ENCODE peak calls at places on chromosomes 2 and 18, in eight cellular contexts. P, F, K, H, T, Y, E and V are unnamed samples.

GRCh38 chr2:55901322-55901721 is 22.3 kb downstream of the EFEMP1 start:
- DNase-seq in P (no peak), F (no peak), K (peak), H (peak), T (no peak), Y (peak), E (no peak), V (no peak)

GRCh38 chr2:142112648-142113278 is 18.1 kb downstream of the LRP1B start:
- DNase-seq in P (no peak), F (no peak), K (peak), H (peak), T (no peak), Y (peak), E (no peak), V (no peak)

GRCh38 chr2:74886251-74886650 is 52.3 kb downstream of the HK2 start:
- DNase-seq in P (no peak), F (no peak), K (no peak), H (no peak), T (no peak), Y (no peak), E (no peak), V (no peak)

GRCh38 chr2:107412981-107413380 is 413.7 kb upstream of the RGPD4 start:
- DNase-seq in P (no peak), F (no peak), K (peak), H (peak), T (no peak), Y (peak), E (no peak), V (no peak)

GRCh38 chr2:8030694-8031303 is 651.1 kb upstream of the ID2 start:
- DNase-seq in P (no peak), F (no peak), K (no peak), H (no peak), T (peak), Y (no peak), E (no peak), V (no peak)

GRCh38 chr2:66171530-66171929 is 263.4 kb upstream of the MEIS1 start:
- DNase-seq in P (no peak), F (no peak), K (no peak), H (no peak), T (no peak), Y (no peak), E (no peak), V (no peak)

GRCh38 chr2:97870396-97870843 is 125.3 kb downstream of the TMEM131 start:
- DNase-seq in P (peak), F (peak), K (peak), H (peak), T (peak), Y (peak), E (peak), V (peak)

GRCh38 chr2:123532999-123533398 is 492.1 kb upstream of the CNTNAP5 start:
- DNase-seq in P (no peak), F (no peak), K (no peak), H (no peak), T (no peak), Y (no peak), E (no peak), V (no peak)

GRCh38 chr2:209526541-209526940 is 102.7 kb downstream of the MAP2 start:
- DNase-seq in P (no peak), F (no peak), K (peak), H (peak), T (no peak), Y (peak), E (no peak), V (no peak)

GRCh38 chr2:70822843-70823629 is 2.6 kb upstream of the CLEC4F start:
- DNase-seq in P (no peak), F (no peak), K (no peak), H (no peak), T (no peak), Y (no peak), E (no peak), V (no peak)

GRCh38 chr2:239279508-239280295 is 121.1 kb downstream of the HDAC4 start:
- DNase-seq in P (no peak), F (no peak), K (no peak), H (no peak), T (no peak), Y (no peak), E (no peak), V (no peak)

GRCh38 chr2:72361042-72361441 is 213.4 kb upstream of the CYP26B1 start:
- DNase-seq in P (no peak), F (no peak), K (no peak), H (no peak), T (no peak), Y (no peak), E (no peak), V (no peak)

GRCh38 chr18:27017901-27018500 is 152.5 kb upstream of the AQP4 start:
- DNase-seq in P (peak), F (no peak), K (peak), H (peak), T (no peak), Y (peak), E (no peak), V (no peak)

GRCh38 chr18:58552057-58552461 is 76.8 kb downstream of the ALPK2 start:
- DNase-seq in P (no peak), F (peak), K (no peak), H (peak), T (no peak), Y (no peak), E (no peak), V (no peak)

GRCh38 chr2:16613475-16613874 is 52.2 kb downstream of the CYRIA start:
- DNase-seq in P (no peak), F (no peak), K (peak), H (peak), T (no peak), Y (peak), E (no peak), V (no peak)

GRCh38 chr2:217954469-217954868 is 48.3 kb downstream of the TNS1 start:
- DNase-seq in P (no peak), F (no peak), K (no peak), H (no peak), T (no peak), Y (no peak), E (no peak), V (no peak)

GRCh38 chr2:121256720-121257475 is 28.1 kb downstream of the TFCP2L1 start:
- DNase-seq in P (no peak), F (no peak), K (no peak), H (no peak), T (no peak), Y (no peak), E (no peak), V (no peak)

GRCh38 chr2:10286216-10287037 is 16.3 kb upstream of the HPCAL1 start:
- DNase-seq in P (peak), F (no peak), K (no peak), H (no peak), T (no peak), Y (peak), E (no peak), V (no peak)

GRCh38 chr2:230906471-230907230 is 18.4 kb downstream of the GPR55 start:
- DNase-seq in P (no peak), F (peak), K (no peak), H (no peak), T (no peak), Y (no peak), E (no peak), V (no peak)

GRCh38 chr2:151374426-151374825 is 17.0 kb downstream of the TNFAIP6 start:
- DNase-seq in P (no peak), F (no peak), K (peak), H (peak), T (no peak), Y (peak), E (no peak), V (no peak)

GRCh38 chr2:42223822-42224268 is 54.7 kb downstream of the EML4 start:
- DNase-seq in P (no peak), F (no peak), K (peak), H (peak), T (no peak), Y (no peak), E (no peak), V (no peak)

GRCh38 chr2:128444816-128445532 is 126.3 kb upstream of the HS6ST1 start:
- DNase-seq in P (no peak), F (no peak), K (no peak), H (peak), T (peak), Y (no peak), E (no peak), V (no peak)

GRCh38 chr2:44801676-44802408 is 139.7 kb upstream of the SIX3 start:
- DNase-seq in P (no peak), F (peak), K (no peak), H (no peak), T (no peak), Y (peak), E (no peak), V (no peak)

GRCh38 chr2:66389651-66390131 is 45.2 kb upstream of the MEIS1 start:
- DNase-seq in P (peak), F (no peak), K (peak), H (peak), T (no peak), Y (no peak), E (no peak), V (no peak)